ENCODE peak calls at places on chromosomes 12 and 14, in five cellular contexts. One of them, this sample, is unnamed.

GRCh38 chr12:65996146-65996545 is 134.4 kb downstream of the LLPH start:
- DNase-seq in hepatocyte: no peak
- DNase-seq in neural progenitor cell: no peak
- DNase-seq in astrocyte: no peak
- DNase-seq in IMR-90: no peak
- DNase-seq in this sample: no peak

GRCh38 chr12:6821271-6821673 is 349 bp upstream of the GPR162 start:
- DNase-seq in hepatocyte: peak; percentile 73
- DNase-seq in neural progenitor cell: peak; percentile 82
- DNase-seq in astrocyte: peak; percentile 70
- DNase-seq in IMR-90: peak; percentile 80
- DNase-seq in this sample: peak; percentile 90

GRCh38 chr12:78645956-78646355 is 218.6 kb upstream of the SYT1 start:
- DNase-seq in hepatocyte: no peak
- DNase-seq in neural progenitor cell: no peak
- DNase-seq in astrocyte: no peak
- DNase-seq in IMR-90: peak; percentile 0
- DNase-seq in this sample: no peak

GRCh38 chr12:104457746-104458644 is 1.2 kb downstream of the CHST11 start:
- DNase-seq in hepatocyte: peak; percentile 48
- DNase-seq in neural progenitor cell: peak; percentile 55
- DNase-seq in astrocyte: no peak
- DNase-seq in IMR-90: no peak
- DNase-seq in this sample: peak; percentile 48

GRCh38 chr14:22226381-22226780 is 362.6 kb downstream of the DAD1 start:
- DNase-seq in hepatocyte: no peak
- DNase-seq in neural progenitor cell: peak; percentile 31
- DNase-seq in astrocyte: no peak
- DNase-seq in IMR-90: peak; percentile 59
- DNase-seq in this sample: peak; percentile 24

GRCh38 chr12:67810166-67810565 is 161.6 kb downstream of the DYRK2 start:
- DNase-seq in hepatocyte: no peak
- DNase-seq in neural progenitor cell: no peak
- DNase-seq in astrocyte: no peak
- DNase-seq in IMR-90: no peak
- DNase-seq in this sample: no peak

GRCh38 chr14:30005114-30005698 is 77.6 kb upstream of the PRKD1 start:
- DNase-seq in hepatocyte: peak; percentile 68
- DNase-seq in neural progenitor cell: peak; percentile 53
- DNase-seq in astrocyte: peak; percentile 51
- DNase-seq in IMR-90: peak; percentile 89
- DNase-seq in this sample: peak; percentile 72

GRCh38 chr14:105184461-105184860 is 3.3 kb upstream of the NUDT14 start:
- DNase-seq in hepatocyte: no peak
- DNase-seq in neural progenitor cell: no peak
- DNase-seq in astrocyte: no peak
- DNase-seq in IMR-90: no peak
- DNase-seq in this sample: no peak

GRCh38 chr12:12590961-12591360 is 20.7 kb upstream of the CREBL2 start:
- DNase-seq in hepatocyte: no peak
- DNase-seq in neural progenitor cell: no peak
- DNase-seq in astrocyte: no peak
- DNase-seq in IMR-90: no peak
- DNase-seq in this sample: no peak

GRCh38 chr14:101955695-101956161 is 8.6 kb upstream of the DYNC1H1 start:
- DNase-seq in hepatocyte: no peak
- DNase-seq in neural progenitor cell: no peak
- DNase-seq in astrocyte: no peak
- DNase-seq in IMR-90: no peak
- DNase-seq in this sample: no peak

GRCh38 chr12:126233625-126234024 is 1168.4 kb downstream of the AACS start:
- DNase-seq in hepatocyte: no peak
- DNase-seq in neural progenitor cell: no peak
- DNase-seq in astrocyte: no peak
- DNase-seq in IMR-90: no peak
- DNase-seq in this sample: no peak

GRCh38 chr12:83323866-83324265 is 637.2 kb downstream of the TMTC2 start:
- DNase-seq in hepatocyte: no peak
- DNase-seq in neural progenitor cell: no peak
- DNase-seq in astrocyte: no peak
- DNase-seq in IMR-90: no peak
- DNase-seq in this sample: no peak

GRCh38 chr12:56150563-56150962 is 1.8 kb upstream of the MYL6B start:
- DNase-seq in hepatocyte: no peak
- DNase-seq in neural progenitor cell: no peak
- DNase-seq in astrocyte: no peak
- DNase-seq in IMR-90: peak; percentile 43
- DNase-seq in this sample: peak; percentile 50

GRCh38 chr14:33765251-33765650 is 185.6 kb downstream of the EGLN3 start:
- DNase-seq in hepatocyte: peak; percentile 20
- DNase-seq in neural progenitor cell: peak; percentile 91
- DNase-seq in astrocyte: peak; percentile 75
- DNase-seq in IMR-90: no peak
- DNase-seq in this sample: peak; percentile 44

GRCh38 chr12:70557583-70558263 is 79.5 kb downstream of the PTPRB start:
- DNase-seq in hepatocyte: no peak
- DNase-seq in neural progenitor cell: no peak
- DNase-seq in astrocyte: no peak
- DNase-seq in IMR-90: no peak
- DNase-seq in this sample: no peak

GRCh38 chr14:99728981-99729451 is 44.9 kb downstream of the CYP46A1 start:
- DNase-seq in hepatocyte: no peak
- DNase-seq in neural progenitor cell: peak; percentile 1
- DNase-seq in astrocyte: no peak
- DNase-seq in IMR-90: no peak
- DNase-seq in this sample: no peak

GRCh38 chr14:20434701-20435453 is 1.1 kb downstream of the KLHL33 start:
- DNase-seq in hepatocyte: no peak
- DNase-seq in neural progenitor cell: no peak
- DNase-seq in astrocyte: no peak
- DNase-seq in IMR-90: no peak
- DNase-seq in this sample: no peak

GRCh38 chr14:104665663-104666522 is 23.5 kb upstream of the INF2 start:
- DNase-seq in hepatocyte: peak; percentile 54
- DNase-seq in neural progenitor cell: peak; percentile 95
- DNase-seq in astrocyte: no peak
- DNase-seq in IMR-90: no peak
- DNase-seq in this sample: no peak

GRCh38 chr14:100785626-100786025 is 40.3 kb upstream of the MEG3 start:
- DNase-seq in hepatocyte: no peak
- DNase-seq in neural progenitor cell: no peak
- DNase-seq in astrocyte: no peak
- DNase-seq in IMR-90: no peak
- DNase-seq in this sample: no peak

GRCh38 chr14:36171607-36172006 is 4.9 kb downstream of the PTCSC3 start:
- DNase-seq in hepatocyte: no peak
- DNase-seq in neural progenitor cell: no peak
- DNase-seq in astrocyte: no peak
- DNase-seq in IMR-90: no peak
- DNase-seq in this sample: no peak

GRCh38 chr14:28542040-28542439 is 224.5 kb upstream of the FOXG1 start:
- DNase-seq in hepatocyte: no peak
- DNase-seq in neural progenitor cell: no peak
- DNase-seq in astrocyte: peak; percentile 22
- DNase-seq in IMR-90: no peak
- DNase-seq in this sample: no peak

GRCh38 chr12:13097526-13097925 is 5.9 kb downstream of the GSG1 start:
- DNase-seq in hepatocyte: no peak
- DNase-seq in neural progenitor cell: no peak
- DNase-seq in astrocyte: no peak
- DNase-seq in IMR-90: no peak
- DNase-seq in this sample: no peak

GRCh38 chr12:98896938-98897337 is 251.8 kb downstream of the APAF1 start:
- DNase-seq in hepatocyte: peak; percentile 33
- DNase-seq in neural progenitor cell: peak; percentile 67
- DNase-seq in astrocyte: no peak
- DNase-seq in IMR-90: peak; percentile 4
- DNase-seq in this sample: no peak

GRCh38 chr12:3913278-3913677 is 40.1 kb upstream of the PARP11 start:
- DNase-seq in hepatocyte: no peak
- DNase-seq in neural progenitor cell: no peak
- DNase-seq in astrocyte: no peak
- DNase-seq in IMR-90: no peak
- DNase-seq in this sample: no peak

GRCh38 chr12:5124401-5124800 is 80.7 kb downstream of the KCNA5 start:
- DNase-seq in hepatocyte: no peak
- DNase-seq in neural progenitor cell: no peak
- DNase-seq in astrocyte: no peak
- DNase-seq in IMR-90: no peak
- DNase-seq in this sample: no peak

GRCh38 chr12:104659058-104659457 is 202.3 kb downstream of the CHST11 start:
- DNase-seq in hepatocyte: no peak
- DNase-seq in neural progenitor cell: no peak
- DNase-seq in astrocyte: no peak
- DNase-seq in IMR-90: no peak
- DNase-seq in this sample: no peak

GRCh38 chr14:104117341-104118005 is 20.9 kb upstream of the KIF26A start:
- DNase-seq in hepatocyte: no peak
- DNase-seq in neural progenitor cell: peak; percentile 44
- DNase-seq in astrocyte: no peak
- DNase-seq in IMR-90: no peak
- DNase-seq in this sample: no peak

GRCh38 chr12:27703720-27704452 is 6.7 kb upstream of the MRPS35 start:
- DNase-seq in hepatocyte: peak; percentile 85
- DNase-seq in neural progenitor cell: peak; percentile 82
- DNase-seq in astrocyte: peak; percentile 61
- DNase-seq in IMR-90: peak; percentile 89
- DNase-seq in this sample: peak; percentile 89

GRCh38 chr12:75658286-75658685 is 146.9 kb upstream of the KRR1 start:
- DNase-seq in hepatocyte: no peak
- DNase-seq in neural progenitor cell: no peak
- DNase-seq in astrocyte: no peak
- DNase-seq in IMR-90: no peak
- DNase-seq in this sample: no peak

GRCh38 chr12:11559941-11560340 is 89.5 kb upstream of the ETV6 start:
- DNase-seq in hepatocyte: no peak
- DNase-seq in neural progenitor cell: no peak
- DNase-seq in astrocyte: no peak
- DNase-seq in IMR-90: no peak
- DNase-seq in this sample: no peak

GRCh38 chr12:11555743-11556625 is 93.5 kb upstream of the ETV6 start:
- DNase-seq in hepatocyte: peak; percentile 20
- DNase-seq in neural progenitor cell: no peak
- DNase-seq in astrocyte: peak; percentile 33
- DNase-seq in IMR-90: no peak
- DNase-seq in this sample: no peak

GRCh38 chr12:11555195-11555594 is 94.3 kb upstream of the ETV6 start:
- DNase-seq in hepatocyte: no peak
- DNase-seq in neural progenitor cell: no peak
- DNase-seq in astrocyte: no peak
- DNase-seq in IMR-90: no peak
- DNase-seq in this sample: no peak

DNA sequence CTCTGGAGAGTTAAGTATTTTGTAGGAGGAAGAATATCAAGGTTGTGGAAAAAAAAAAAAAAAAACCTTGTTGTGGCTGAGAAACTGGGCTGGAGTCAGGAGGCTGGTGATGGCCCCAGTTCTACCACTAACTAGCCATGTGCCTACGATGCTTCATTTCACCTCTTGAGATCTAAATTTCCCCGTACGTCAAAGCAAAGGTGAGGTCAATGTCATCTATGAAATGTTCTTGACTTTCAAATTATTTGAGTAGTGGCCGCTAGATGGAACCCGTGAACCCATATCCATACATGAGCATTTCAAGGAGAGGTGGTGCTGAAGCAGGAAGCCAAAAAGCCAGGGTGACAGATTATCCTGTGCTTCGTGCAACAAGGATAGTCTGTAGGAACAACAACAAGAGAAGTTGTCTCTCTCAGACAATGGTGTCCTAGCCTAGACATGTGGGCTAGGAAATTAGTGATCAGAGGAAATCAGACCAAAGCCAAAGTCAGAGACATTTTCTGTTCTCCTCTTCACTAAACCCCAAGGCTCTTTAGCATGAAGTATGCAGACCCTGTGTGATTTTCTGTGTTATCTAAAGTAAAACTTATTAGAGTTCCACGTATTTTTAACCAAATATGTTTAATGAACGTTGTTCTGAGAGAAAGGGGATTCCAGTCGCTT is 95.5 kb upstream of the ETV6 start:
- DNase-seq in hepatocyte: peak; percentile 71
- DNase-seq in neural progenitor cell: peak; percentile 48
- DNase-seq in astrocyte: peak; percentile 41
- DNase-seq in IMR-90: peak; percentile 59
- DNase-seq in this sample: peak; percentile 52
- H3K4me2 ChIP-seq in hepatocyte: no peak overlapping the region
- H3K4me2 ChIP-seq in neural progenitor cell: no peak overlapping the region
- H3K4me2 ChIP-seq in astrocyte: no peak overlapping the region
- H3K4me2 ChIP-seq in IMR-90: no peak overlapping the region
- H3K4me2 ChIP-seq in this sample: no peak overlapping the region

GRCh38 chr12:92546259-92546825 is 156.4 kb upstream of the PLEKHG7 start:
- DNase-seq in hepatocyte: no peak
- DNase-seq in neural progenitor cell: no peak
- DNase-seq in astrocyte: no peak
- DNase-seq in IMR-90: no peak
- DNase-seq in this sample: no peak
- H3K4me2 ChIP-seq in hepatocyte: peak overlapping the region; percentile 9
- H3K4me2 ChIP-seq in neural progenitor cell: no peak overlapping the region
- H3K4me2 ChIP-seq in astrocyte: no peak overlapping the region
- H3K4me2 ChIP-seq in IMR-90: no peak overlapping the region
- H3K4me2 ChIP-seq in this sample: no peak overlapping the region

GRCh38 chr14:44873536-44873935 is 88.2 kb downstream of the KLHL28 start:
- DNase-seq in hepatocyte: no peak
- DNase-seq in neural progenitor cell: peak; percentile 11
- DNase-seq in astrocyte: no peak
- DNase-seq in IMR-90: no peak
- DNase-seq in this sample: peak; percentile 9
- H3K4me2 ChIP-seq in hepatocyte: peak overlapping the region; percentile 42
- H3K4me2 ChIP-seq in neural progenitor cell: no peak overlapping the region
- H3K4me2 ChIP-seq in astrocyte: no peak overlapping the region
- H3K4me2 ChIP-seq in IMR-90: no peak overlapping the region
- H3K4me2 ChIP-seq in this sample: peak overlapping the region; percentile 72

GRCh38 chr12:9717070-9717925 is 15.6 kb downstream of the CLECL1 start:
- DNase-seq in hepatocyte: no peak
- DNase-seq in neural progenitor cell: no peak
- DNase-seq in astrocyte: no peak
- DNase-seq in IMR-90: no peak
- DNase-seq in this sample: no peak
- H3K4me2 ChIP-seq in hepatocyte: no peak overlapping the region
- H3K4me2 ChIP-seq in neural progenitor cell: no peak overlapping the region
- H3K4me2 ChIP-seq in astrocyte: no peak overlapping the region
- H3K4me2 ChIP-seq in IMR-90: no peak overlapping the region
- H3K4me2 ChIP-seq in this sample: no peak overlapping the region

DNA sequence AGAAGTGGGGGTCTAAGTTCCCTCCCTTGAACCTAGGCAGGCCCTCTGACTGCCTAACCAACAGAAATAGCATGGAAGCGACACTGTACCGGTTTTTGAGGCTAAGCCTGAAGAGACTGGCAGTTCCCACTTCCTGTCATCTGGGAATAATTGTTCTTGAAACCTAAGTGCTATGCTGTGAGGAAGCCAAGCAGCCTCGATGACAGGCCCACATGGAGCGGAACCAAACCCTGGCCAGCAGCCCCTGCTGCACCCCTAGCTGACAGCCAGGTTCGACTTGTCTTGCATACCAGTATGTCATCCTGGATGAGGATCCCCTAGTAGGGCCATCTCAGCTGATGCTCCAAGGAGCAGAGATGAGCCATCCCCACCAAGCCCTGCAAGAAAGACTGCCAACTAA is 6.4 kb upstream of the GPR68 start:
- DNase-seq in hepatocyte: no peak
- DNase-seq in neural progenitor cell: no peak
- DNase-seq in astrocyte: no peak
- DNase-seq in IMR-90: no peak
- DNase-seq in this sample: no peak
- H3K4me2 ChIP-seq in hepatocyte: no peak overlapping the region
- H3K4me2 ChIP-seq in neural progenitor cell: no peak overlapping the region
- H3K4me2 ChIP-seq in astrocyte: no peak overlapping the region
- H3K4me2 ChIP-seq in IMR-90: no peak overlapping the region
- H3K4me2 ChIP-seq in this sample: no peak overlapping the region

This sample was measured in mesenchymal stem cell.